ENCODE peak calls at places on chromosomes 16 and 17, in seven cellular contexts. One of them, this sample, is unnamed.

GRCh38 chr17:33228548-33228947 is 64.5 kb downstream of the ASIC2 start:
- DNase-seq in aorta: no peak
- DNase-seq in right lobe of liver: no peak
- DNase-seq in WERI-Rb-1: no peak
- DNase-seq in esophagus squamous epithelium: no peak
- DNase-seq in effector memory CD4-positive, alpha-beta T cell: no peak
- DNase-seq in CD4-positive, alpha-beta memory T cell: no peak
- DNase-seq in this sample: no peak

GRCh38 chr17:29358421-29358820 is 31.7 kb upstream of the TAOK1 start:
- DNase-seq in aorta: no peak
- DNase-seq in right lobe of liver: no peak
- DNase-seq in WERI-Rb-1: no peak
- DNase-seq in esophagus squamous epithelium: no peak
- DNase-seq in effector memory CD4-positive, alpha-beta T cell: no peak
- DNase-seq in CD4-positive, alpha-beta memory T cell: no peak
- DNase-seq in this sample: no peak

GRCh38 chr16:31695667-31696066 is 168.0 kb downstream of the AHSP start:
- DNase-seq in aorta: no peak
- DNase-seq in right lobe of liver: no peak
- DNase-seq in WERI-Rb-1: no peak
- DNase-seq in esophagus squamous epithelium: no peak
- DNase-seq in effector memory CD4-positive, alpha-beta T cell: peak
- DNase-seq in CD4-positive, alpha-beta memory T cell: peak
- DNase-seq in this sample: peak

GRCh38 chr17:46727572-46728348 is 90.7 kb downstream of the WNT3 start:
- DNase-seq in aorta: no peak
- DNase-seq in right lobe of liver: no peak
- DNase-seq in WERI-Rb-1: no peak
- DNase-seq in esophagus squamous epithelium: no peak
- DNase-seq in effector memory CD4-positive, alpha-beta T cell: no peak
- DNase-seq in CD4-positive, alpha-beta memory T cell: no peak
- DNase-seq in this sample: no peak

GRCh38 chr17:9878361-9878760 is 26.7 kb downstream of the RCVRN start:
- DNase-seq in aorta: no peak
- DNase-seq in right lobe of liver: no peak
- DNase-seq in WERI-Rb-1: no peak
- DNase-seq in esophagus squamous epithelium: no peak
- DNase-seq in effector memory CD4-positive, alpha-beta T cell: no peak
- DNase-seq in CD4-positive, alpha-beta memory T cell: no peak
- DNase-seq in this sample: no peak

GRCh38 chr17:21304091-21304490 is 19.6 kb downstream of the MAP2K3 start:
- DNase-seq in aorta: peak
- DNase-seq in right lobe of liver: peak
- DNase-seq in WERI-Rb-1: no peak
- DNase-seq in esophagus squamous epithelium: no peak
- DNase-seq in effector memory CD4-positive, alpha-beta T cell: no peak
- DNase-seq in CD4-positive, alpha-beta memory T cell: no peak
- DNase-seq in this sample: no peak

GRCh38 chr16:86978445-86979030 is 338.7 kb downstream of the C16orf95 start:
- DNase-seq in aorta: no peak
- DNase-seq in right lobe of liver: no peak
- DNase-seq in WERI-Rb-1: no peak
- DNase-seq in esophagus squamous epithelium: no peak
- DNase-seq in effector memory CD4-positive, alpha-beta T cell: no peak
- DNase-seq in CD4-positive, alpha-beta memory T cell: no peak
- DNase-seq in this sample: no peak

GRCh38 chr16:85370881-85371651 is 242.1 kb upstream of the GSE1 start:
- DNase-seq in aorta: peak
- DNase-seq in right lobe of liver: no peak
- DNase-seq in WERI-Rb-1: no peak
- DNase-seq in esophagus squamous epithelium: no peak
- DNase-seq in effector memory CD4-positive, alpha-beta T cell: no peak
- DNase-seq in CD4-positive, alpha-beta memory T cell: no peak
- DNase-seq in this sample: no peak

GRCh38 chr16:23145608-23146007 is 3.6 kb downstream of the USP31 start:
- DNase-seq in aorta: no peak
- DNase-seq in right lobe of liver: no peak
- DNase-seq in WERI-Rb-1: no peak
- DNase-seq in esophagus squamous epithelium: no peak
- DNase-seq in effector memory CD4-positive, alpha-beta T cell: no peak
- DNase-seq in CD4-positive, alpha-beta memory T cell: no peak
- DNase-seq in this sample: no peak

GRCh38 chr17:69042308-69042707 is 18.4 kb downstream of the ABCA9 start:
- DNase-seq in aorta: no peak
- DNase-seq in right lobe of liver: no peak
- DNase-seq in WERI-Rb-1: no peak
- DNase-seq in esophagus squamous epithelium: no peak
- DNase-seq in effector memory CD4-positive, alpha-beta T cell: no peak
- DNase-seq in CD4-positive, alpha-beta memory T cell: no peak
- DNase-seq in this sample: no peak

GRCh38 chr17:7888184-7888920 is at the start of gene CHD3:
- DNase-seq in aorta: no peak
- DNase-seq in right lobe of liver: no peak
- DNase-seq in WERI-Rb-1: no peak
- DNase-seq in esophagus squamous epithelium: no peak
- DNase-seq in effector memory CD4-positive, alpha-beta T cell: peak
- DNase-seq in CD4-positive, alpha-beta memory T cell: peak
- DNase-seq in this sample: peak

GRCh38 chr16:70582280-70582978 is 58.8 kb downstream of the SF3B3 start:
- DNase-seq in aorta: peak
- DNase-seq in right lobe of liver: no peak
- DNase-seq in WERI-Rb-1: no peak
- DNase-seq in esophagus squamous epithelium: no peak
- DNase-seq in effector memory CD4-positive, alpha-beta T cell: no peak
- DNase-seq in CD4-positive, alpha-beta memory T cell: no peak
- DNase-seq in this sample: peak

GRCh38 chr17:74924250-74924948 is at the start of gene OTOP2:
- DNase-seq in aorta: peak
- DNase-seq in right lobe of liver: no peak
- DNase-seq in WERI-Rb-1: no peak
- DNase-seq in esophagus squamous epithelium: no peak
- DNase-seq in effector memory CD4-positive, alpha-beta T cell: no peak
- DNase-seq in CD4-positive, alpha-beta memory T cell: peak
- DNase-seq in this sample: no peak

GRCh38 chr17:15260376-15261062 is 4.6 kb downstream of the PMP22 start:
- DNase-seq in aorta: peak
- DNase-seq in right lobe of liver: peak
- DNase-seq in WERI-Rb-1: peak
- DNase-seq in esophagus squamous epithelium: no peak
- DNase-seq in effector memory CD4-positive, alpha-beta T cell: peak
- DNase-seq in CD4-positive, alpha-beta memory T cell: peak
- DNase-seq in this sample: peak

GRCh38 chr16:19766988-19767387 is 48.9 kb downstream of the IQCK start:
- DNase-seq in aorta: no peak
- DNase-seq in right lobe of liver: no peak
- DNase-seq in WERI-Rb-1: no peak
- DNase-seq in esophagus squamous epithelium: no peak
- DNase-seq in effector memory CD4-positive, alpha-beta T cell: no peak
- DNase-seq in CD4-positive, alpha-beta memory T cell: no peak
- DNase-seq in this sample: no peak

GRCh38 chr17:60451071-60451470 is 28.8 kb downstream of the CHCT1 start:
- DNase-seq in aorta: no peak
- DNase-seq in right lobe of liver: no peak
- DNase-seq in WERI-Rb-1: no peak
- DNase-seq in esophagus squamous epithelium: no peak
- DNase-seq in effector memory CD4-positive, alpha-beta T cell: no peak
- DNase-seq in CD4-positive, alpha-beta memory T cell: no peak
- DNase-seq in this sample: no peak

GRCh38 chr17:1173456-1174370 is 6.1 kb downstream of the ABR start:
- DNase-seq in aorta: no peak
- DNase-seq in right lobe of liver: no peak
- DNase-seq in WERI-Rb-1: no peak
- DNase-seq in esophagus squamous epithelium: no peak
- DNase-seq in effector memory CD4-positive, alpha-beta T cell: no peak
- DNase-seq in CD4-positive, alpha-beta memory T cell: no peak
- DNase-seq in this sample: no peak

GRCh38 chr16:64656471-64656870 is 465.4 kb downstream of the CDH11 start:
- DNase-seq in aorta: no peak
- DNase-seq in right lobe of liver: no peak
- DNase-seq in WERI-Rb-1: no peak
- DNase-seq in esophagus squamous epithelium: no peak
- DNase-seq in effector memory CD4-positive, alpha-beta T cell: no peak
- DNase-seq in CD4-positive, alpha-beta memory T cell: no peak
- DNase-seq in this sample: no peak

GRCh38 chr17:45368661-45369060 is 51.8 kb upstream of the MAP3K14 start:
- DNase-seq in aorta: no peak
- DNase-seq in right lobe of liver: no peak
- DNase-seq in WERI-Rb-1: no peak
- DNase-seq in esophagus squamous epithelium: no peak
- DNase-seq in effector memory CD4-positive, alpha-beta T cell: no peak
- DNase-seq in CD4-positive, alpha-beta memory T cell: no peak
- DNase-seq in this sample: no peak

GRCh38 chr17:42436401-42436800 is 13.3 kb upstream of the CAVIN1 start:
- DNase-seq in aorta: peak
- DNase-seq in right lobe of liver: no peak
- DNase-seq in WERI-Rb-1: no peak
- DNase-seq in esophagus squamous epithelium: no peak
- DNase-seq in effector memory CD4-positive, alpha-beta T cell: no peak
- DNase-seq in CD4-positive, alpha-beta memory T cell: no peak
- DNase-seq in this sample: no peak

GRCh38 chr17:42441717-42442565 is 16.7 kb upstream of the ATP6V0A1 start:
- DNase-seq in aorta: no peak
- DNase-seq in right lobe of liver: no peak
- DNase-seq in WERI-Rb-1: no peak
- DNase-seq in esophagus squamous epithelium: no peak
- DNase-seq in effector memory CD4-positive, alpha-beta T cell: no peak
- DNase-seq in CD4-positive, alpha-beta memory T cell: no peak
- DNase-seq in this sample: no peak

DNA sequence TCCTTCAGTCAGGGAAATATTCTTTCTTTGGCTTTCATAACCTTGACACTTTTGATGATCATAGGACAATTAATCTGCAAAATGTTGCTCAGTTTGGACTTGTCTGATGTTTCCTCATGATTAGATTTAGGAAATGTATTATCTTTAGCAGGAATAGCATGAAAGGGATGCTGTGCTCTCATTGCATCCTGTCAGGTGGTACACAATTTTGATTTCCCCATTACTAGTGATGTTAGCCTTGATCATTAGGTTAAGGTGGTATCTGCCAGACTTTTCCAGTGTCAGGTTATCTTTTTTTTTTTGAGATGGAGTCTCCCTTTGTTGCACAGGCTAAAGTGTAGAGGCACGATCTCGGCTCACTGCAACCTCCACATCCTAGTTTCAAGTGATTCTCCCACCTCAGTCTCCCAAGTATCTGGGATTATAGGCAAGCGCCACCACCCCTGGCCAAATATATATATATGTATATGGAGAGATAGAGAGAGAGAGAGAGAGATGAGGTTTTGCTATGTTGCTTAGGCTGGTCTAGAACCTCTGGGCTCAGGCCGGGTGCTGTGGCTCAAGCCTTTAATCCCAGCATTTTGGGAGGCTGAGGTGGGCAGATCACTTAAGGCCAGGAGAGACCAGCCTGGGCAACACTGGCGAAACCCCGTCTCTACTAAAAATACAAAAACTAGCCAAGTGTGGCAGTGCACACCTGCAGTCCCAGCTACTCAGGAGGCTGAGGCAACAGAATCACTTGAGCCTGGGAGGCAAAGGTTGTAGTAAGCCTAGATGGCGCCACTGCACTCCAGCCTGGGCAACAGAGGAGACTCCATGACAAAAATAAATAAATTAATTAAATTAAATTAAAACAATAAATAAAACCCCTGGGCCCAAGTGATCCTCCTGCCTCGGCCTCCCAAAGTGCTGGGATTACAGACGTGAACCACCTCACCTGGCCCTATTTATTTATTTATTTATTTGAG is 15.8 kb upstream of the CAVIN1 start:
- DNase-seq in aorta: no peak
- DNase-seq in right lobe of liver: no peak
- DNase-seq in WERI-Rb-1: peak
- DNase-seq in esophagus squamous epithelium: no peak
- DNase-seq in effector memory CD4-positive, alpha-beta T cell: no peak
- DNase-seq in CD4-positive, alpha-beta memory T cell: no peak
- DNase-seq in this sample: peak
- H3K27ac ChIP-seq in aorta: no peak
- H3K27ac ChIP-seq in right lobe of liver: no peak
- H3K27ac ChIP-seq in WERI-Rb-1: no peak
- H3K27ac ChIP-seq in esophagus squamous epithelium: no peak
- H3K27ac ChIP-seq in effector memory CD4-positive, alpha-beta T cell: no peak
- H3K27ac ChIP-seq in CD4-positive, alpha-beta memory T cell: no peak
- H3K27ac ChIP-seq in this sample: no peak

DNA sequence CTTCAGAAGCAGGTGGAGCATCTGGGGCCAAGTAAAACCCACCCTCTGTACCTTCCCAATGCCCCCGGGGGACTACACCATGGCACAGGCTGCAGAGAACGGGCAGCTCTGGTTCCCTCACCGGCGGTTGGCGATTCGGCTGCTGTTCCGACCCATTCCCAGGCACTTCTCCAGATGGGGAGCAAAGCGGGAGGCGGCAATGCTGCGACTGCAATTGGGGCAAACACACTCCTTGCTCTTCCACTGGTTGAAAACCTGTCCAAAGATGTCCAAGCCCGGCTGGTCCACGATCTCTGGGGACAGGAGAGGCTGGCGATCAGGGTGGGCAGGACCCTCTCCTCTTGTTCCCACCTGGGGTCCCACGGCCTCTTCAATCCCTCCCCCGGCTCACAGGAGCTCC is 2.6 kb downstream of the ATXN7L3 start:
- DNase-seq in aorta: no peak
- DNase-seq in right lobe of liver: peak
- DNase-seq in WERI-Rb-1: no peak
- DNase-seq in esophagus squamous epithelium: no peak
- DNase-seq in effector memory CD4-positive, alpha-beta T cell: no peak
- DNase-seq in CD4-positive, alpha-beta memory T cell: no peak
- DNase-seq in this sample: no peak
- H3K27ac ChIP-seq in aorta: no peak
- H3K27ac ChIP-seq in right lobe of liver: no peak
- H3K27ac ChIP-seq in WERI-Rb-1: no peak
- H3K27ac ChIP-seq in esophagus squamous epithelium: peak
- H3K27ac ChIP-seq in effector memory CD4-positive, alpha-beta T cell: no peak
- H3K27ac ChIP-seq in CD4-positive, alpha-beta memory T cell: peak
- H3K27ac ChIP-seq in this sample: no peak

GRCh38 chr16:81097230-81097629 is 1.0 kb upstream of the GCSH start:
- DNase-seq in aorta: no peak
- DNase-seq in right lobe of liver: no peak
- DNase-seq in WERI-Rb-1: no peak
- DNase-seq in esophagus squamous epithelium: no peak
- DNase-seq in effector memory CD4-positive, alpha-beta T cell: no peak
- DNase-seq in CD4-positive, alpha-beta memory T cell: no peak
- DNase-seq in this sample: no peak
- H3K27ac ChIP-seq in aorta: no peak
- H3K27ac ChIP-seq in right lobe of liver: no peak
- H3K27ac ChIP-seq in WERI-Rb-1: no peak
- H3K27ac ChIP-seq in esophagus squamous epithelium: peak
- H3K27ac ChIP-seq in effector memory CD4-positive, alpha-beta T cell: no peak
- H3K27ac ChIP-seq in CD4-positive, alpha-beta memory T cell: no peak
- H3K27ac ChIP-seq in this sample: no peak

DNA sequence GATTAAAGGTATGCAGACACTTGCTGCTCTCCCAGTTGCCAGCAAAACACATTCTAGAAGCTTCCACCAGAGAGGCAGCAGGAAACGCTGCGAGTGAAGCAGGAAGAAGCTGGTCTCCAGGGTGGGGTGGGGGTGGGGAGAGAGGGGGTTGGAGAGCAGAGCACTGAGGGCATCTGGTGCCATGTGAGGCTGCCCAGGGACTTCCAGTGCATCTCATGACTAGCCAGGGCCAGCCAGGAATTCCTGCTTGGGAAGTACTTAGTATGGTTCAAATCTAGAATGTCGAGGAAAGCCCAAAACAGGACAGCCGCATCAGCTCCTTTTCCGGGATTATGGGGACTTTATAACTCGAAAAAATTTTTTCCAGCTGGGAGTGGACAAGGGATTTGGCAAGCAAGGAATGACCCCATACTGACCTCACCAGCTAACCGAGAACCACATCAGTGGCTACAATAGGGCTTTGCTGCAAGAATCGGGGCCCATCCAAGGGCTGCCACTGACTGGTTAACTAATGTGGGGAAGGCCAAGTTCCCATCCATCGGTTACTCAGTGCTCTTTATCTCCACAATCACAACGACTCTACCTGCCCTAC is 26.2 kb upstream of the AXIN2 start:
- DNase-seq in aorta: no peak
- DNase-seq in right lobe of liver: no peak
- DNase-seq in WERI-Rb-1: no peak
- DNase-seq in esophagus squamous epithelium: no peak
- DNase-seq in effector memory CD4-positive, alpha-beta T cell: no peak
- DNase-seq in CD4-positive, alpha-beta memory T cell: no peak
- DNase-seq in this sample: no peak
- H3K27ac ChIP-seq in aorta: no peak
- H3K27ac ChIP-seq in right lobe of liver: no peak
- H3K27ac ChIP-seq in WERI-Rb-1: no peak
- H3K27ac ChIP-seq in esophagus squamous epithelium: peak
- H3K27ac ChIP-seq in effector memory CD4-positive, alpha-beta T cell: no peak
- H3K27ac ChIP-seq in CD4-positive, alpha-beta memory T cell: no peak
- H3K27ac ChIP-seq in this sample: no peak

This sample was measured in CD4-positive, CD25-positive, alpha-beta regulatory T cell.